ENCODE peak calls at places on chromosomes 4 and X, in ten cellular contexts. G, Q, O, M, T, L, E, H, P and U are unnamed samples.

GRCh38 chr4:3369781-3370660 is 71.7 kb upstream of the HGFAC start:
- DNase-seq in L (peak), T (peak), H (peak), E (peak), O (peak), G (peak), Q (no peak), M (peak), P (no peak), U (peak)

GRCh38 chrX:39957816-39958561 is 139.8 kb downstream of the BCOR start:
- DNase-seq in P (no peak), H (no peak), L (no peak), G (peak), T (no peak), O (no peak), Q (peak), M (no peak), E (no peak), U (no peak)

GRCh38 chr4:182448281-182449151 is 205.3 kb downstream of the TENM3 start:
- DNase-seq in Q (peak), E (peak), M (peak), L (peak), O (peak), T (peak), P (peak), H (peak), G (peak), U (peak)

GRCh38 chr4:182642831-182643230 is 274.4 kb downstream of the DCTD start:
- DNase-seq in H (no peak), L (no peak), Q (no peak), M (peak), P (no peak), E (no peak), T (no peak), O (no peak), G (peak), U (no peak)

GRCh38 chr4:55553442-55553841 is 6.7 kb upstream of the CLOCK start:
- DNase-seq in L (peak), P (no peak), H (no peak), M (peak), Q (no peak), O (no peak), E (peak), G (peak), T (peak), U (peak)

GRCh38 chrX:115214151-115214550 is 19.7 kb downstream of the LRCH2 start:
- DNase-seq in E (no peak), G (no peak), P (no peak), M (no peak), H (no peak), Q (no peak), T (no peak), L (no peak), O (no peak), U (no peak)

GRCh38 chr4:165788686-165789463 is 84.2 kb upstream of the TLL1 start:
- DNase-seq in O (no peak), T (no peak), L (no peak), Q (no peak), E (no peak), H (no peak), G (no peak), M (no peak), P (no peak), U (no peak)

GRCh38 chr4:154329939-154330338 is 161.7 kb downstream of the DCHS2 start:
- DNase-seq in M (no peak), L (no peak), G (no peak), P (no peak), T (no peak), H (no peak), O (no peak), E (no peak), Q (no peak), U (peak)

GRCh38 chrX:138917781-138918180 is 206.3 kb upstream of the FGF13 start:
- DNase-seq in G (peak), O (peak), T (no peak), M (peak), E (no peak), H (no peak), Q (no peak), P (no peak), L (no peak), U (peak)

GRCh38 chrX:110462957-110463356 is 104.3 kb downstream of the RTL9 start:
- DNase-seq in P (no peak), M (no peak), L (peak), T (no peak), O (no peak), G (peak), H (no peak), E (no peak), Q (no peak), U (no peak)

GRCh38 chr4:182339246-182339645 is 96.0 kb downstream of the TENM3 start:
- DNase-seq in T (no peak), E (no peak), L (no peak), M (peak), G (no peak), O (peak), Q (no peak), H (no peak), P (no peak), U (no peak)

GRCh38 chrX:97594825-97595224 is 711.1 kb downstream of the RPA4 start:
- DNase-seq in T (no peak), H (no peak), P (no peak), Q (no peak), M (no peak), E (no peak), O (no peak), G (no peak), L (no peak), U (no peak)

GRCh38 chrX:3659761-3660160 is 53.7 kb downstream of the PRKX start:
- DNase-seq in G (no peak), Q (no peak), T (no peak), H (no peak), O (no peak), P (no peak), E (no peak), L (no peak), M (no peak), U (no peak)

GRCh38 chr4:7658297-7659204 is 223.8 kb upstream of the PSAPL1 start:
- DNase-seq in H (no peak), T (no peak), G (peak), Q (no peak), E (no peak), P (no peak), L (no peak), O (no peak), M (peak), U (no peak)

GRCh38 chrX:77293331-77293995 is 153.7 kb upstream of the FGF16 start:
- DNase-seq in O (no peak), H (no peak), L (no peak), G (no peak), Q (no peak), M (no peak), E (no peak), P (no peak), T (no peak), U (no peak)

GRCh38 chr4:8394125-8394524 is 46.4 kb downstream of the ACOX3 start:
- DNase-seq in H (no peak), L (no peak), G (no peak), T (no peak), O (no peak), M (peak), Q (peak), P (no peak), E (no peak), U (no peak)

GRCh38 chrX:49627030-49627777 is 28.4 kb downstream of the GAGE1 start:
- DNase-seq in M (no peak), G (peak), P (no peak), T (no peak), E (no peak), Q (no peak), O (no peak), H (no peak), L (peak), U (no peak)

GRCh38 chr4:136751530-136751929 is 780.8 kb downstream of the PCDH18 start:
- DNase-seq in Q (no peak), G (no peak), E (no peak), P (no peak), T (no peak), L (no peak), H (no peak), M (no peak), O (no peak), U (no peak)

GRCh38 chr4:123672987-123673386 is 276.4 kb downstream of the SPRY1 start:
- DNase-seq in P (no peak), T (no peak), M (peak), L (no peak), H (no peak), E (no peak), Q (no peak), O (peak), G (no peak), U (no peak)